ENCODE peak calls at places on chromosomes 4 and X, in five cellular contexts. T is A549, C is SK-N-SH, R is HCT116, D is endothelial cell of umbilical vein. L is an unnamed sample.

GRCh38 chr4:73676881-73677323 is 56.7 kb upstream of the RASSF6 start:
- DNase-seq in D (peak; percentile 65), R (no peak), T (peak; percentile 51), C (no peak), L (no peak)

GRCh38 chrX:17559728-17560379 is 177.4 kb upstream of the SCML1 start:
- DNase-seq in T (peak; percentile 76), C (no peak), D (peak; percentile 59), R (peak; percentile 42), L (no peak)

GRCh38 chr4:124727331-124727730 is 14.8 kb upstream of the ANKRD50 start:
- DNase-seq in D (no peak), C (no peak), R (no peak), T (no peak), L (no peak)

GRCh38 chr4:6647582-6648230 is 7.2 kb downstream of the MRFAP1 start:
- DNase-seq in R (no peak), C (no peak), D (no peak), T (no peak), L (no peak)

GRCh38 chr4:56681158-56681848 is at the start of gene HOPX:
- DNase-seq in T (no peak), R (no peak), D (peak; percentile 15), C (no peak), L (peak; percentile 33)

GRCh38 chrX:87621697-87622096 is 104.1 kb downstream of the KLHL4 start:
- DNase-seq in R (no peak), T (no peak), C (no peak), D (peak; percentile 46), L (no peak)

GRCh38 chr4:179116011-179116410 is 1673.8 kb upstream of the AGA start:
- DNase-seq in R (no peak), D (no peak), T (no peak), C (no peak), L (no peak)

GRCh38 chr4:159010563-159011260 is 92.2 kb upstream of the RAPGEF2 start:
- DNase-seq in D (no peak), C (no peak), R (no peak), T (peak; percentile 50), L (no peak)

GRCh38 chrX:78801522-78801921 is 54.0 kb downstream of the LPAR4 start:
- DNase-seq in D (no peak), T (no peak), R (no peak), C (no peak), L (no peak)

GRCh38 chr4:126405369-126405982 is 1090.7 kb downstream of the FAT4 start:
- DNase-seq in R (no peak), C (no peak), T (peak; percentile 1), D (peak; percentile 26), L (peak; percentile 38)

GRCh38 chr4:142365386-142365785 is 480.7 kb downstream of the INPP4B start:
- DNase-seq in C (no peak), R (no peak), T (no peak), D (no peak), L (no peak)

GRCh38 chr4:83241132-83241531 is 43.5 kb downstream of the COQ2 start:
- DNase-seq in T (no peak), C (no peak), R (no peak), D (no peak), L (no peak)

GRCh38 chrX:132491191-132491590 is 2.4 kb upstream of the MBNL3 start:
- DNase-seq in R (no peak), C (no peak), T (peak; percentile 6), D (no peak), L (peak; percentile 90)

GRCh38 chr4:129220254-129220653 is 124.3 kb downstream of the C4orf33 start:
- DNase-seq in C (no peak), R (no peak), T (no peak), D (no peak), L (no peak)
- TF ChIP-seq CTCF in C (peak; percentile 13), R (peak; percentile 2), T (no peak), D (no peak), L (no peak)

GRCh38 chr4:165330071-165330470 is 2.6 kb downstream of the MSMO1 start:
- DNase-seq in C (no peak), D (no peak), R (no peak), T (no peak), L (no peak)
- H3K4me3 ChIP-seq in C (no peak overlapping the region), D (no peak overlapping the region), R (no peak overlapping the region), T (no peak overlapping the region), L (peak overlapping the region; percentile 96)

GRCh38 chrX:103825881-103826280 is 6.2 kb downstream of the RAB9B start:
- DNase-seq in D (no peak), T (no peak), R (no peak), C (no peak), L (no peak)
- TF ChIP-seq MAX in D (no peak), T (no peak), R (no peak), C (no peak), L (no peak)

GRCh38 chr4:10175626-10176025 is 59.0 kb upstream of the WDR1 start:
- DNase-seq in T (no peak), C (no peak), D (no peak), R (no peak), L (no peak)

GRCh38 chr4:10173754-10174749 is 57.5 kb upstream of the WDR1 start:
- DNase-seq in D (no peak), T (no peak), C (no peak), R (no peak), L (no peak)

GRCh38 chr4:10171055-10171454 is 54.5 kb upstream of the WDR1 start:
- DNase-seq in R (no peak), C (no peak), D (no peak), T (no peak), L (peak; percentile 20)

GRCh38 chr4:10172278-10173038 is 55.9 kb upstream of the WDR1 start:
- DNase-seq in C (no peak), T (no peak), R (no peak), D (peak; percentile 57), L (no peak)

DNA sequence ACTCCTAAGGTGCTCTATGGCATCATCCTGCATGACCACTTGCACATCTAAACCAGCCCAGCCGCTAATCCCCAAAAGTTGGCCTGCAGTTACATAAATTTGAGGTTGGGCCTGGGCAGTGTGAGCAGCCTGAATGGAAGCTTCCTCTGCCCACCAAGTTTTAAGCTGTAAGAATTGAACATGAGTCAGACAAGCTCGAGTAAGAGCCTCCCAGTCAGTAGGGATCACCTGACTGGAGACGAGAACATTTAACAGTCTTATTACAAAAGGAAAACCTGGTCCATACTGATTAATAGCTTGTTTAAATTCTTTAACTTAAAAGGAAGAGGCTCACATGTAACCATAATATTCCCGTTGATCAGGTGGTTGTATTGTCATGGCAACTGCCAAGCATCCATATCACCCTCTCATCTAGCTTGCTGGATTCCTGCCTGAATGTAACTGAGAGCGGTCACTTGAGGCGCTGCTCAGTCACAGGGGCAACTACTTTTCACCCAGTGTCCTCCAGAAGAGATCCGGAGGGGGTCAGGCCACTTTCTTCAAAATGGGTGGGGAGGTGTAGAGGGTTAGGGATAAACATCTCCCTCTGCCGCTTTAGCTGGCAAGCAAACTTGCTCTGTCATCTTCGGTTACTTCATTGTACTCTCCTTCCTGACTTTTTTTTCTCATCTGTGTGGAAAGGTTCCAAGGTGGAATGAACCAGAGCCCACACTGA is 56.6 kb upstream of the WDR1 start:
- DNase-seq in R (no peak), C (no peak), D (peak; percentile 70), T (no peak), L (no peak)
- TF ChIP-seq CTCF in R (peak; percentile 27), C (peak; percentile 43), D (no peak), T (no peak), L (no peak)

GRCh38 chrX:47648376-47648775 is 2.0 kb downstream of the ELK1 start:
- DNase-seq in C (no peak), R (no peak), D (no peak), T (no peak), L (no peak)
- H3K4me3 ChIP-seq in C (no peak overlapping the region), R (no peak overlapping the region), D (no peak overlapping the region), T (no peak overlapping the region), L (peak overlapping the region; percentile 73)

DNA sequence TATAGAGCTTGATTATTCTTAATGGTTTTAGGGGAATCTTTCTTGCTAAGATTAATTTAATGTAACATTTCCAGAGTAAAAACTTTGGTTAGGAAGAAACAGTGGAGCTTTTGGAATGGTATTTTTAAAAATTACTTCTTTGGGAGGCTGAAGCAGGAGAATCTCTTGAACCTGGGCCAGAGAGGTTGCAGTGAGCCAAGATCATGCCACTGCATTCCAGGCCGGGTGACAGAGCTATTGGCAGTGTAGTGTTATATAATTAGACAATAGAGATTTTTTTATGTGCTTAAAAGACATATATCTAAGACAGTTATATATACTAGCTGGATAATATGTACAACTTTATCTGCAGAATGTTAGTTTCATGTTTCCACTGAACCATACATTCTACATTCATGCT is 585.6 kb downstream of the ADGRL3 start:
- DNase-seq in T (no peak), D (no peak), C (no peak), R (no peak), L (no peak)
- TF ChIP-seq MAX in T (no peak), D (no peak), C (no peak), R (no peak), L (no peak)

GRCh38 chr4:18695733-18696527 is 674.4 kb upstream of the LCORL start:
- DNase-seq in R (no peak), D (no peak), T (no peak), C (no peak), L (peak; percentile 36)
- TF ChIP-seq CTCF in R (peak; percentile 49), D (no peak), T (no peak), C (peak; percentile 27), L (peak; percentile 58)

GRCh38 chr4:39349326-39349725 is 16.8 kb downstream of the RFC1 start:
- DNase-seq in R (no peak), T (no peak), D (no peak), C (no peak), L (no peak)

GRCh38 chr4:39353478-39354177 is 12.5 kb downstream of the RFC1 start:
- DNase-seq in T (peak; percentile 23), C (peak; percentile 41), D (peak; percentile 83), R (no peak), L (peak; percentile 90)

GRCh38 chr4:39354178-39354503 is 12.0 kb downstream of the RFC1 start:
- DNase-seq in D (no peak), R (no peak), C (no peak), T (no peak), L (no peak)

GRCh38 chr4:39346856-39347519 is 19.2 kb downstream of the RFC1 start:
- DNase-seq in T (no peak), D (no peak), C (no peak), R (no peak), L (no peak)

DNA sequence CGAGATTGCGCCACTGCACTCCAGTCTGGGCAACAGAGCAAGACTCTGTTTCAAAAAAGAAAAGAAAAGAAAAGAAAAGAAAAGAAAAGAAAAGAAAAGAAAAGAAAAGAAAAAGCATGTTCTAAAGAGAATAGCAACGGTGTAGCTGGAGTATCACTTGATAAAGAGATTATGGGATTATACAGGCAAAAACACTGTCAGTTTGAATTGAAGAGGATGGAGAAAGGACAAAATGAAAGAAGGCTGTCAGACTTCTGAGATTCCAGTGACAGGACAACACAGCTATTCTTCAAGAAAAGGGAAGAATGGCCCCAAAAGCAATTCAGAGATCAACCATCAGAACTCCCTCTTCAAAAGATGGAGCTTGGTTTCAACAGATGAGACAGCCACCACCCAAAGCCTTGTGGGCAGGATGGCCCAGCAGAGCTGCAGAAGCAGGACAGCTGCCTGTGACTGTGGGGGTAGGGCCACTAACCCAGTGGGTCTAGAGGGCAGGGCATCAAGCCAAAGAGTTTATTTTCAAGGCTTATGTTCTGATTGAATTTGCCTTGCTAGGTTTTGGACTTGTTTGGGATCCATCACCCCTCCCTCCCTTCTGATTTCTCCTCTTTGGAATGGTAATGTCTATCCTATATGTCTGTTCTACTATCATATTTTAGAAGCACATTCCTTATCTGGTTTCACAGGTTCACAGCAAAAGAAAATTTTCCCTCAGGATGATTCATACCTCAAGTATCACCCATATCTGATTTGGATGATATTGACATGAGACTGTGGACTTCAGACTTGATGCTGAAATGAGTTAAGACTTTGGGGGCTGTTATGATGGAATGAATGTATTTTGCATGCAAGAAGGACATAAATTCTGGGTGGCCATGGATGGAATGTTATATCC is 17.5 kb downstream of the RFC1 start:
- DNase-seq in D (no peak), R (no peak), T (peak; percentile 33), C (no peak), L (no peak)
- H3K4me3 ChIP-seq in D (no peak overlapping the region), R (no peak overlapping the region), T (no peak overlapping the region), C (no peak overlapping the region), L (no peak overlapping the region)